ENCODE peak calls at places on chromosomes 6 and 20, in nine cellular contexts. U is stomach; J is gastrocnemius medialis; R is T-helper 2 cell; Y is astrocyte; B is stimulated activated CD8-positive, alpha-beta memory T cell treated with anti-CD3 and anti-CD28 coated beads, Interleukin-15, amount 100 ng/mL, for 24 hours; D is GM12891; P is colonic mucosa; X is naive thymus-derived CD4-positive, alpha-beta T cell. E is an unnamed sample.

GRCh38 chr6:6886160-6886885 is 221.4 kb upstream of the RREB1 start:
- DNase-seq in P (no peak), R (no peak), B (no peak), X (no peak), U (no peak), D (no peak), J (peak), Y (no peak), E (no peak)

GRCh38 chr6:88584581-88584980 is 378.8 kb downstream of the RNGTT start:
- DNase-seq in Y (no peak), B (no peak), X (no peak), R (no peak), U (no peak), D (no peak), J (no peak), P (no peak), E (no peak)

GRCh38 chr6:4672772-4673171 is 103.4 kb upstream of the CDYL start:
- DNase-seq in U (no peak), X (no peak), B (no peak), D (no peak), J (no peak), R (no peak), P (peak), Y (peak), E (no peak)

GRCh38 chr6:45663181-45664180 is 285.7 kb upstream of the SUPT3H start:
- DNase-seq in Y (peak), R (no peak), U (no peak), D (no peak), X (peak), J (no peak), P (peak), B (no peak), E (no peak)

GRCh38 chr6:29479560-29479959 is 8.2 kb downstream of the MAS1L start:
- DNase-seq in R (no peak), P (no peak), Y (no peak), J (no peak), D (no peak), U (no peak), B (no peak), X (no peak), E (no peak)

GRCh38 chr20:31695849-31696804 is 26.5 kb downstream of the BCL2L1 start:
- DNase-seq in X (no peak), B (no peak), J (peak), P (no peak), Y (peak), U (no peak), D (no peak), R (no peak), E (no peak)

GRCh38 chr20:24948939-24949679 is at the start of gene CST7:
- DNase-seq in J (peak), X (peak), R (peak), U (peak), D (peak), P (peak), B (peak), Y (peak), E (peak)

GRCh38 chr6:1315560-1316386 is 3.9 kb downstream of the FOXQ1 start:
- DNase-seq in J (no peak), B (no peak), D (no peak), X (no peak), R (no peak), Y (no peak), P (no peak), U (no peak), E (no peak)

GRCh38 chr6:162468326-162468725 is 259.2 kb downstream of the PRKN start:
- DNase-seq in Y (peak), U (no peak), R (no peak), B (no peak), P (no peak), X (no peak), J (no peak), D (no peak), E (no peak)

GRCh38 chr20:6489361-6490154 is 277.9 kb upstream of the BMP2 start:
- DNase-seq in R (no peak), U (no peak), B (no peak), D (no peak), J (no peak), P (peak), Y (peak), X (no peak), E (no peak)

GRCh38 chr6:89368107-89368506 is 15.6 kb upstream of the UBE2J1 start:
- DNase-seq in X (no peak), P (peak), R (no peak), J (peak), D (no peak), U (peak), B (peak), Y (no peak), E (peak)

GRCh38 chr20:21505161-21505809 is 8.6 kb downstream of the NKX2-2 start:
- DNase-seq in U (peak), J (peak), B (peak), X (peak), R (peak), P (peak), D (peak), Y (no peak), E (peak)

GRCh38 chr20:59151820-59152219 is 11.8 kb upstream of the ZNF831 start:
- DNase-seq in Y (no peak), B (no peak), U (no peak), P (no peak), R (peak), J (no peak), D (no peak), X (no peak), E (no peak)

GRCh38 chr6:163533443-163533842 is 118.9 kb downstream of the QKI start:
- DNase-seq in U (no peak), B (no peak), R (no peak), Y (peak), X (no peak), P (no peak), D (no peak), J (peak), E (no peak)

GRCh38 chr20:47801759-47802158 is 16.5 kb upstream of the SULF2 start:
- DNase-seq in D (no peak), J (no peak), B (no peak), R (no peak), Y (no peak), P (no peak), U (no peak), X (no peak), E (no peak)

GRCh38 chr6:144899161-144899560 is 614.0 kb downstream of the UTRN start:
- DNase-seq in X (no peak), Y (peak), D (no peak), P (no peak), U (no peak), J (no peak), R (no peak), B (no peak), E (no peak)

GRCh38 chr6:35487653-35488516 is 9.0 kb downstream of the TEAD3 start:
- DNase-seq in Y (peak), P (peak), U (peak), X (no peak), B (no peak), J (no peak), R (no peak), D (no peak), E (no peak)

GRCh38 chr6:167794386-167795157 is 32.1 kb upstream of the AFDN start:
- DNase-seq in P (peak), U (no peak), Y (no peak), X (no peak), R (no peak), D (no peak), J (no peak), B (no peak), E (no peak)

GRCh38 chr6:161088676-161089328 is 97.2 kb downstream of the MAP3K4 start:
- DNase-seq in J (no peak), U (no peak), B (no peak), X (no peak), P (no peak), R (no peak), D (no peak), Y (peak), E (no peak)

GRCh38 chr6:562052-562676 is 94.7 kb downstream of the HUS1B start:
- DNase-seq in B (no peak), U (no peak), J (no peak), P (no peak), R (no peak), Y (no peak), X (no peak), D (no peak), E (no peak)

GRCh38 chr6:150767585-150768164 is 97.8 kb upstream of the MTHFD1L start:
- DNase-seq in X (no peak), J (no peak), P (no peak), U (no peak), Y (peak), R (no peak), B (no peak), D (no peak), E (no peak)

GRCh38 chr20:45857836-45858250 is 429 bp downstream of the ZSWIM3 start:
- DNase-seq in U (no peak), D (peak), X (no peak), J (no peak), P (no peak), Y (no peak), B (no peak), R (no peak), E (no peak)

GRCh38 chr20:21571841-21572690 is 58.2 kb upstream of the NKX2-2 start:
- DNase-seq in Y (no peak), X (no peak), B (no peak), J (no peak), U (no peak), D (no peak), R (no peak), P (no peak), E (no peak)

GRCh38 chr20:57187068-57187634 is 79.3 kb downstream of the BMP7 start:
- DNase-seq in P (no peak), X (no peak), J (no peak), D (no peak), B (no peak), R (no peak), Y (no peak), U (no peak), E (no peak)

E was measured in activated gamma-delta T cell treated with anti-CD3 and anti-CD28 coated beads, Interleukin-2, amount 50 U/mL, for 16 hours.